ENCODE peak calls at places on chromosome 10, in five cellular contexts. G is cardiac muscle cell, U is activated B cell treated with CpG ODN at 0.5 μM for 24 hours, F is AG04450, Y is left ventricle myocardium inferior. O is an unnamed sample.

GRCh38 chr10:127041561-127041960 is 136.3 kb downstream of the DOCK1 start:
- DNase-seq in F (peak), Y (no peak), G (peak), U (no peak), O (no peak)

GRCh38 chr10:119132521-119133345 is 28.8 kb downstream of the DENND10 start:
- DNase-seq in Y (no peak), G (no peak), U (no peak), F (no peak), O (no peak)

GRCh38 chr10:98478430-98479222 is 31.9 kb upstream of the HPS1 start:
- DNase-seq in U (no peak), Y (no peak), F (no peak), G (no peak), O (no peak)

GRCh38 chr10:3528823-3529222 is 256.2 kb downstream of the KLF6 start:
- DNase-seq in F (no peak), Y (no peak), G (no peak), U (no peak), O (no peak)

GRCh38 chr10:63798599-63799498 is 277.6 kb downstream of the REEP3 start:
- DNase-seq in Y (peak), G (peak), F (peak), U (no peak), O (no peak)

GRCh38 chr10:12191715-12192114 is 4.0 kb downstream of the NUDT5 start:
- DNase-seq in G (peak), F (no peak), U (no peak), Y (no peak), O (no peak)

GRCh38 chr10:23556727-23557440 is 118.0 kb downstream of the OTUD1 start:
- DNase-seq in U (no peak), F (no peak), Y (no peak), G (no peak), O (no peak)

GRCh38 chr10:72261323-72262018 is 12.3 kb upstream of the DDIT4 start:
- DNase-seq in G (no peak), U (peak), F (no peak), Y (no peak), O (no peak)

GRCh38 chr10:36779238-36779846 is 346.1 kb upstream of the ANKRD30A start:
- DNase-seq in G (peak), F (peak), Y (no peak), U (no peak), O (peak)

GRCh38 chr10:107614939-107615665 is 450.6 kb upstream of the SORCS1 start:
- DNase-seq in F (no peak), Y (no peak), G (no peak), U (no peak), O (no peak)

GRCh38 chr10:17001297-17001744 is 128.3 kb downstream of the CUBN start:
- DNase-seq in G (no peak), F (no peak), Y (peak), U (no peak), O (no peak)

GRCh38 chr10:113335603-113336002 is 217.2 kb upstream of the HABP2 start:
- DNase-seq in U (no peak), Y (no peak), G (peak), F (no peak), O (no peak)

GRCh38 chr10:52066383-52066782 is 247.7 kb upstream of the DKK1 start:
- DNase-seq in Y (no peak), F (no peak), U (no peak), G (no peak), O (no peak)

GRCh38 chr10:73842349-73842748 is 31.0 kb upstream of the NDST2 start:
- DNase-seq in G (no peak), U (no peak), Y (no peak), F (no peak), O (no peak)

GRCh38 chr10:1094112-1095057 is 38.2 kb downstream of the WDR37 start:
- DNase-seq in F (no peak), Y (no peak), U (no peak), G (no peak), O (no peak)

GRCh38 chr10:13712799-13713581 is 126.2 kb downstream of the PRPF18 start:
- DNase-seq in U (peak), F (peak), G (peak), Y (peak), O (no peak)

GRCh38 chr10:133441780-133442179 is 12.0 kb upstream of the SCART1 start:
- DNase-seq in Y (no peak), G (no peak), F (no peak), U (no peak), O (no peak)

GRCh38 chr10:100799881-100800280 is 54.5 kb downstream of the PAX2 start:
- DNase-seq in F (no peak), G (no peak), Y (no peak), U (no peak), O (no peak)

GRCh38 chr10:101558206-101558605 is 29.9 kb downstream of the POLL start:
- DNase-seq in U (no peak), Y (no peak), G (no peak), F (no peak), O (no peak)

GRCh38 chr10:95480102-95480900 is 80.9 kb downstream of the SORBS1 start:
- DNase-seq in Y (peak), G (peak), U (no peak), F (no peak), O (no peak)

GRCh38 chr10:96228408-96229019 is 42.9 kb downstream of the BLNK start:
- DNase-seq in F (no peak), Y (no peak), G (no peak), U (no peak), O (no peak)

GRCh38 chr10:124150189-124150806 is 56.9 kb upstream of the CHST15 start:
- DNase-seq in G (no peak), U (no peak), Y (no peak), F (no peak), O (no peak)

GRCh38 chr10:55266797-55267196 is 465.8 kb upstream of the PCDH15 start:
- DNase-seq in U (no peak), F (no peak), G (no peak), Y (no peak), O (no peak)

GRCh38 chr10:132411561-132412253 is 14.7 kb downstream of the PWWP2B start:
- DNase-seq in F (no peak), U (no peak), G (peak), Y (no peak), O (peak)

GRCh38 chr10:72013202-72013945 is 49.2 kb downstream of the CHST3 start:
- DNase-seq in U (no peak), G (no peak), Y (peak), F (no peak), O (no peak)

GRCh38 chr10:29387269-29387668 is 98.4 kb downstream of the LYZL1 start:
- DNase-seq in Y (no peak), F (no peak), G (no peak), U (no peak), O (no peak)

GRCh38 chr10:103911021-103911459 is 6.9 kb downstream of the STN1 start:
- DNase-seq in Y (no peak), U (no peak), F (no peak), G (no peak), O (no peak)

GRCh38 chr10:103915794-103916193 is 2.2 kb downstream of the STN1 start:
- DNase-seq in Y (no peak), G (peak), F (no peak), U (no peak), O (no peak)

GRCh38 chr10:103912759-103913158 is 5.2 kb downstream of the STN1 start:
- DNase-seq in G (no peak), F (no peak), Y (no peak), U (no peak), O (no peak)

GRCh38 chr10:103905441-103905840 is 12.5 kb downstream of the STN1 start:
- DNase-seq in U (no peak), Y (no peak), F (no peak), G (no peak), O (no peak)

DNA sequence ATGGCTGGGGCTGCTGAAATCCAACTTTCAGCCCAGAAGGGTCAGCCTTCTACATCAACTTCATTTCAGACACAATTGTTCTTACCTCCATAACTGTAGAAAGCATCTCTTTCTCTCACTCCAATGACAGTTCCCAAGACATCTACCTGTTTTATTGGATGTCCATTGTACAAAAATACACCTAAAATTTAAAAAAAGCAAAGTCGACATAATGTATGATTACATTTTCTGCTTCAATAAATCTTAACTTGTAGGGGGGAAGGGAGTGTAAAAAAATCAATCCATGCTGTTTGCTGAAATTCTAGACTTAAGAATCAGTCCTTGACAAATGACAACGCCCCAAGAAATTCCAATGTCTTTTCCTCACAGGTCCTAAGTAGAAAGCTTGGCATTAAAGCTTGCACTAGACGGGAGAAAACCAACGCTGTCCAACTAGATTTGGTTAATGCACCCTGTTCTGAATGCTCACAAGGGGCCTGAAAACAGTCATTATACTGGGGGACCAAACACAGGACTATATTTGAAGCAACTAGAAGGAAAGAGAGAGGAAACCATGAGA is 7.5 kb downstream of the STN1 start:
- DNase-seq in U (no peak), G (no peak), Y (no peak), F (no peak), O (no peak)
- TF ChIP-seq CTCF in U (no peak), G (no peak), Y (no peak), F (no peak), O (no peak)

GRCh38 chr10:125977206-125977605 is 80.8 kb downstream of the FANK1 start:
- DNase-seq in Y (no peak), G (no peak), U (no peak), F (no peak), O (no peak)
- TF ChIP-seq CTCF in Y (no peak), G (no peak), U (no peak), F (no peak), O (no peak)

DNA sequence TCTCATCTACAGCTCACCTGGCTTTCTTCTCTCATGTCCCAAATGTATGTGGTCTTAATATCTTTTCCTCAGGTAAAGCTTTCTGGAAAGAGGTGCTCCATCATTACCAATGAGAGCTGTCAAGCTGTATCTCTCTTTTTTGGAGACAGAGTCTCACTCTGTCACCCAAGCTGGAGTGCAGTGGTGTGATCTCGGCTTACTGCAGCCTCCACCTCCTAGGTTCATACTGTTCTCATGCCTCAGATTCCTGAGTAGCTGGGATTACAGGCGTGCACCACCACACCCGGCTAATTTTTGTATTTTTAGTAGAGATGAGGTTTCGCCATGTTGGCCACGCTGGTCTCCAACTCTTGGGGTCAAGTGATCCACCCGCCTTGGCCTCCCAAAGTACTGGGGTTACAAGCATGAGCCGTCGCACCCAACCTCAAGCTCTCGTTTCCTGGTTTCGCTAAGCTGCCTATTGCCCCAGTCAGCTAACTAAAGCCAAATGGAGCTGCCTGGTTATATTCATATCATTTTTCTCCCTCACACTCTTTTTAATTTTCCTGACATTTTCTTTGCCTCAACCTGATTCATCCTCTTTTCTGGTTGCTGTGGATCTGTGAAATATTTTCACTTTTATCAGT is 60.5 kb downstream of the SUFU start:
- DNase-seq in F (no peak), U (no peak), Y (no peak), G (no peak), O (no peak)
- TF ChIP-seq CTCF in F (no peak), U (no peak), Y (no peak), G (no peak), O (no peak)

GRCh38 chr10:84201244-84201606 is 6.9 kb downstream of the CDHR1 start:
- DNase-seq in F (no peak), Y (no peak), U (no peak), G (no peak), O (no peak)
- TF ChIP-seq CTCF in F (no peak), Y (no peak), U (no peak), G (no peak), O (no peak)

DNA sequence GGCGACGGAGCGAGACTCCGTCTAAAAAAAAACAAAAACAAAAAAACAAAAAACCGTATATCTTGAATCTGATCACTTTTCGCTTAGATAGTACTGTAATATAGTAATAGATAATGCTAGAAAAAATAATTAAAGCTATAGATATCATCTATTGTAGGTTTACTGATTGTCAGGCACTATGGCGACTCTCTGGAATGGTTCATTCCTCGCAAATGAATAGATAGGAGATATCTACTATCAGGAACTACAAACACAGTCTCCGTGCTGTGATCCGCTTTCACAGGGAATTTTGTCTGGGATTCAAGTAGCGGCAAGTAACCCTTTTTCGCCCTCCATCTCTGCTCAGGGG is 342 bp upstream of the MEIG1 start:
- DNase-seq in G (no peak), Y (no peak), U (no peak), F (no peak), O (no peak)
- TF ChIP-seq CTCF in G (no peak), Y (no peak), U (no peak), F (no peak), O (no peak)

DNA sequence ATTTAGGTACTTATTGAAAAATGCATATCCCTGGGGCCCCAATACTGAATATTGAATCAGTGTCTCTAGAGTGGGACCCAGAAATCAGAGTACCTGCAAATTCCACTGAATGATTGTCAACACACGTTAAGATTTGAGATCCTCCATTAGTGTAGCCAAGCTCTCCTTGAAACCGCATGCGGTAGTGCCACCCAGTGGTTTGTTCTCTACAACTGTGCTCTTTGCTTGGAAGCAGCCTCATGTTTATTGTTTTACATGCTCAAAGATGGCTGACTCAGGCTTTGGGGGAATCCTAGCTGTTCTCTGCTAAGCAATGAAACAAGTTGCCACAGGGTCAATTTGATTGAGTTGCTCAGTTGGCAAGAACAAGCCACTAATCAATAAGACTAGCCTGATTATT is 340.2 kb upstream of the CELF2 start:
- DNase-seq in F (peak), G (peak), U (no peak), Y (peak), O (peak)
- TF ChIP-seq CTCF in F (peak), G (peak), U (no peak), Y (peak), O (peak)

GRCh38 chr10:28278842-28279241 is 24.0 kb downstream of the MPP7 start:
- DNase-seq in G (no peak), F (no peak), Y (no peak), U (no peak), O (no peak)

GRCh38 chr10:28279878-28280277 is 23.0 kb downstream of the MPP7 start:
- DNase-seq in U (no peak), Y (no peak), F (no peak), G (no peak), O (no peak)

GRCh38 chr10:28281726-28282325 is 21.0 kb downstream of the MPP7 start:
- DNase-seq in Y (no peak), U (no peak), G (no peak), F (no peak), O (no peak)

GRCh38 chr10:28282341-28282740 is 20.5 kb downstream of the MPP7 start:
- DNase-seq in U (no peak), F (no peak), G (no peak), Y (no peak), O (no peak)

DNA sequence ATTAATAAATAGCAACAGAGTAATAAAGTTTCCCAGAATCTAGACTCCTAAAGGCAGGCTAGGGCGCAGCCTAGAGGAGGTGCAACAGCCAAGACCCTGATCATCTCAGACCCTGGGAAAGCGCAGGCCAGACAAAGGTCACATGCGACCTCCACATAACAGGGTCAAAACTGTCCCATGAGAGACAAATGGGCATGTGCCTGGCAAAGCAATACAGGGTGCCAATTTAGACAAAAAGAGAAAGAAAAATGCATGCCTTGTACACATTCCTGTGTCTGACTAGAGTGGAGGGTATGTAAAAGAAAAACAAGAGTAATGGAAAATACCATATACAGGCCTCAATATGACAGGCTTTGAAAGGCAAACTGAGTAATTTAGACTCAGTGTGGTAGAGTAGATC is 22.2 kb downstream of the MPP7 start:
- DNase-seq in G (no peak), U (no peak), Y (no peak), F (no peak), O (no peak)
- TF ChIP-seq CTCF in G (no peak), U (no peak), Y (no peak), F (no peak), O (no peak)

GRCh38 chr10:79096514-79096913 is 27.7 kb downstream of the ZMIZ1 start:
- DNase-seq in G (no peak), Y (no peak), U (no peak), F (no peak), O (no peak)

GRCh38 chr10:79097021-79097695 is 28.4 kb downstream of the ZMIZ1 start:
- DNase-seq in F (no peak), Y (no peak), U (no peak), G (no peak), O (no peak)

GRCh38 chr10:79099898-79100448 is 31.2 kb downstream of the ZMIZ1 start:
- DNase-seq in Y (no peak), U (no peak), F (no peak), G (no peak), O (no peak)

GRCh38 chr10:79098061-79098460 is 29.3 kb downstream of the ZMIZ1 start:
- DNase-seq in G (no peak), Y (no peak), U (no peak), F (no peak), O (no peak)

GRCh38 chr10:79098596-79099015 is 29.8 kb downstream of the ZMIZ1 start:
- DNase-seq in Y (no peak), F (no peak), U (peak), G (no peak), O (no peak)
- TF ChIP-seq CTCF in Y (no peak), F (no peak), U (no peak), G (no peak), O (no peak)

O was measured in mesothelial cell of epicardium.